ENCODE peak calls at places on chromosome 13, in seven cellular contexts. J, S, Q, U, D, M and R are unnamed samples.

GRCh38 chr13:57832187-57832586 is 200.6 kb downstream of the PCDH17 start:
- DNase-seq in D (no peak), M (no peak), J (no peak), U (no peak), Q (no peak), S (no peak), R (no peak)

GRCh38 chr13:112851107-112852046 is 117.6 kb upstream of the MCF2L start:
- DNase-seq in U (no peak), Q (no peak), D (no peak), J (no peak), S (no peak), M (no peak), R (no peak)

GRCh38 chr13:106376411-106377112 is 158.9 kb downstream of the EFNB2 start:
- DNase-seq in Q (no peak), D (peak), M (peak), S (peak), J (no peak), U (no peak), R (no peak)

GRCh38 chr13:46903748-46904147 is 6.9 kb upstream of the HTR2A start:
- DNase-seq in U (no peak), Q (no peak), S (peak), J (no peak), M (no peak), D (no peak), R (no peak)

GRCh38 chr13:79901336-79901735 is 420.4 kb downstream of the NDFIP2 start:
- DNase-seq in M (no peak), Q (no peak), D (no peak), U (no peak), J (peak), S (no peak), R (no peak)

GRCh38 chr13:42484396-42484795 is 89.6 kb upstream of the TNFSF11 start:
- DNase-seq in S (peak), Q (no peak), U (no peak), J (no peak), D (no peak), M (no peak), R (no peak)

GRCh38 chr13:29496241-29496712 is 99.2 kb downstream of the SLC7A1 start:
- DNase-seq in M (no peak), D (no peak), J (no peak), Q (no peak), U (peak), S (no peak), R (no peak)

GRCh38 chr13:99086149-99086868 is 108.4 kb upstream of the DOCK9 start:
- DNase-seq in J (peak), M (no peak), S (peak), Q (no peak), U (peak), D (no peak), R (peak)

GRCh38 chr13:73880365-73880764 is 253.8 kb downstream of the KLF12 start:
- DNase-seq in D (no peak), S (no peak), U (no peak), Q (no peak), J (no peak), M (no peak), R (no peak)

GRCh38 chr13:113209880-113210421 is 538 bp downstream of the CUL4A start:
- DNase-seq in U (peak), S (peak), D (no peak), Q (no peak), J (peak), M (no peak), R (peak)

GRCh38 chr13:105097501-105097900 is 1438.0 kb downstream of the EFNB2 start:
- DNase-seq in U (no peak), D (no peak), M (no peak), J (no peak), S (no peak), Q (no peak), R (no peak)

GRCh38 chr13:42043676-42044075 is 4.8 kb upstream of the DGKH start:
- DNase-seq in S (no peak), J (no peak), D (no peak), Q (no peak), U (no peak), M (no peak), R (no peak)

GRCh38 chr13:60655268-60655667 is 258.2 kb downstream of the TDRD3 start:
- DNase-seq in M (no peak), S (no peak), J (no peak), D (no peak), U (no peak), Q (no peak), R (no peak)

GRCh38 chr13:110877737-110878136 is 37.1 kb downstream of the ANKRD10 start:
- DNase-seq in D (no peak), M (no peak), Q (no peak), S (no peak), J (no peak), U (no peak), R (no peak)

GRCh38 chr13:24385902-24386301 is 76.5 kb downstream of the C1QTNF9 start:
- DNase-seq in J (no peak), Q (no peak), D (no peak), U (no peak), M (no peak), S (no peak), R (no peak)

GRCh38 chr13:79442221-79442620 is 36.2 kb upstream of the RBM26 start:
- DNase-seq in U (no peak), Q (no peak), S (no peak), M (no peak), D (no peak), J (no peak), R (no peak)

GRCh38 chr13:39956036-39956435 is 300.6 kb downstream of the COG6 start:
- DNase-seq in D (no peak), M (no peak), Q (no peak), J (no peak), U (peak), S (no peak), R (peak)

GRCh38 chr13:47426126-47426849 is 529.4 kb upstream of the HTR2A start:
- DNase-seq in J (no peak), M (peak), S (peak), Q (peak), D (no peak), U (no peak), R (no peak)

GRCh38 chr13:25468330-25469178 is 96.8 kb downstream of the ATP8A2 start:
- DNase-seq in J (no peak), M (no peak), D (no peak), Q (no peak), S (no peak), U (peak), R (peak)

GRCh38 chr13:113740661-113741060 is 18.4 kb upstream of the TMEM255B start:
- DNase-seq in U (no peak), J (peak), S (no peak), Q (no peak), D (no peak), M (no peak), R (no peak)

GRCh38 chr13:51212808-51213728 is 9.1 kb upstream of the FAM124A start:
- DNase-seq in Q (no peak), J (no peak), S (no peak), M (no peak), U (no peak), D (no peak), R (no peak)

GRCh38 chr13:76723551-76724232 is 162.5 kb downstream of the KCTD12 start:
- DNase-seq in Q (peak), D (peak), J (no peak), U (no peak), S (peak), M (peak), R (no peak)

GRCh38 chr13:39144941-39145533 is 106.8 kb downstream of the NHLRC3 start:
- DNase-seq in M (peak), J (no peak), Q (peak), S (peak), U (peak), D (peak), R (peak)

GRCh38 chr13:26377038-26377437 is 123.1 kb downstream of the CDK8 start:
- DNase-seq in J (no peak), U (no peak), Q (no peak), D (no peak), M (no peak), S (peak), R (no peak)

GRCh38 chr13:26011996-26012688 is 39.7 kb downstream of the SHISA2 start:
- DNase-seq in M (no peak), J (no peak), U (no peak), Q (no peak), S (no peak), D (no peak), R (no peak)

GRCh38 chr13:88958821-88959220 is 1287.7 kb downstream of the SLITRK5 start:
- DNase-seq in M (no peak), U (no peak), J (no peak), S (peak), Q (no peak), D (no peak), R (no peak)

GRCh38 chr13:71624641-71625040 is 242.4 kb downstream of the DACH1 start:
- DNase-seq in Q (no peak), M (no peak), S (no peak), J (no peak), U (no peak), D (no peak), R (no peak)

GRCh38 chr13:42740753-42741152 is 40.6 kb upstream of the FAM216B start:
- DNase-seq in J (peak), M (no peak), Q (no peak), D (no peak), S (no peak), U (no peak), R (no peak)

GRCh38 chr13:101152184-101152583 is 264.1 kb downstream of the NALCN start:
- DNase-seq in M (no peak), J (no peak), D (no peak), Q (no peak), S (no peak), U (no peak), R (no peak)

GRCh38 chr13:101144808-101145419 is 271.4 kb downstream of the NALCN start:
- DNase-seq in M (no peak), Q (peak), D (no peak), J (no peak), S (peak), U (peak), R (peak)

GRCh38 chr13:101146101-101146898 is 270.0 kb downstream of the NALCN start:
- DNase-seq in M (no peak), J (no peak), D (no peak), S (no peak), U (no peak), Q (no peak), R (no peak)

GRCh38 chr13:101150998-101151397 is 265.3 kb downstream of the NALCN start:
- DNase-seq in M (no peak), D (no peak), U (no peak), J (no peak), S (peak), Q (no peak), R (no peak)

DNA sequence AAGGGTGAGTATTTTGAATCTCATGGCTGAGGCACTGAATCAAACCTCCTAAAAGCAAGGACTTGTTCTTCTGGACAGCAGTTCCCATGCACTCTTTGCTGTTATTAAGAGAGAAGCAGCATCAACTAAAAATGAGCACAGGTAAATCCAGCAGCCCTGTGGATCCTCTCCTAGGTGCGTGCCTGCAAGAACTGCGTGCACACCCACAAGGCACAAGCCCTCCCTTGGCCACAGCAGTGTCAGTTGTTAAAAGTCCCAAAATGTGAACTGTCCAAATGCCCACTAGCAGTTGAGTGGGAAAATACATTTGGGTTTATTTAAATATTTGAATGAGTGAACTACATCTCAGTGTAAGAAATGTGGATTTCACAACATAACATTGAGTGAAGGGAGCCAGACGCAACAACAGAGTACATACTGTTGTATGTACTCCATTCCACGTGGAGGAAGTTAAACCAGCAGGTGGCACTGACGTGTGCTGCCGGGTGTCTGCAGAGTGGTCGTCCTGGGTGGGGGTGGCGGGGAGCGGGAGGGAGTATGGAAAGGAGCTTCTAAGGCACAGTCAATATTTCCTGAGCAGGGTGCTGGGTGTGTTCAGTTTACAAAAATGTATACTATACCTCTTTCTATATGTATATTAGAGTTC is 266.4 kb downstream of the NALCN start:
- DNase-seq in U (no peak), M (no peak), J (no peak), Q (peak), S (peak), D (no peak), R (no peak)
- TF ChIP-seq CTCF in U (no peak), M (peak), J (no peak), Q (peak), S (peak), D (peak), R (peak)

GRCh38 chr13:96821381-96821780 is 172.9 kb downstream of the OXGR1 start:
- DNase-seq in M (no peak), J (no peak), D (no peak), U (no peak), Q (no peak), S (peak), R (no peak)

GRCh38 chr13:96816874-96817273 is 177.4 kb downstream of the OXGR1 start:
- DNase-seq in M (no peak), U (no peak), Q (no peak), D (no peak), S (no peak), J (no peak), R (no peak)

GRCh38 chr13:96819375-96819774 is 174.9 kb downstream of the OXGR1 start:
- DNase-seq in S (no peak), M (no peak), Q (no peak), D (no peak), J (no peak), U (no peak), R (no peak)

GRCh38 chr13:96816261-96816660 is 178.0 kb downstream of the OXGR1 start:
- DNase-seq in J (no peak), S (peak), Q (no peak), M (no peak), D (no peak), U (no peak), R (no peak)

DNA sequence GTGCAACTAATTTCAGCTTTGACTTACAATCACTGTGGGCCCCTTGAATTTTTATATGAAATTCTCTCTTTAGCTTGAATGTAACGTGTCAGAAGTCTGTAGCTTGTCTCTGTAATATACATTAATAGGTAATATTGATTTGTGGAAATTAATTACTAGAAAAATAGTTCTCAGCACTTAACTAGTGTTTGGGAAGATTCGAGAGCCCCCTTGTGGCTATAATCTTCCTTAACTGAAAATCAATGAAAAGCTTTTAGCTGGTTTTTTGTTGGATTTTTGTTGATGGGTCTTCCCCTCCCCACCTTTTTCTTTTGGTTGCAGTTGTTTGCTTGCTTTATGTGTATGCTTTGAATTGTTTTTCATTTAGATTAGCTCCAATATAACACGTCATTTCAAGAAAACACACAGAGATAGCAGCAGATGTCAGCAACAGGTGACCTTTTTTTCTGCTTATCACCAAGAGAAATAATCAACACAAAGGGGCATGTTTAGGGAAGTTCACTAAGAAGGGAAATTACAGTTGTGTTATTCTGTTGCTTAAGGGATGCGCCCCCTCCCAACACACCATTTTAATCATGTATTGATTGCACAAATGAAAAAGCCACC is 176.8 kb downstream of the OXGR1 start:
- DNase-seq in S (peak), U (no peak), M (no peak), Q (no peak), J (no peak), D (no peak), R (no peak)
- TF ChIP-seq CTCF in S (peak), U (no peak), M (peak), Q (peak), J (peak), D (peak), R (peak)

GRCh38 chr13:87280139-87280538 is 391.0 kb upstream of the SLITRK5 start:
- DNase-seq in Q (no peak), M (no peak), U (no peak), J (no peak), D (no peak), S (no peak), R (no peak)
- TF ChIP-seq CTCF in Q (no peak), M (no peak), U (no peak), J (no peak), D (no peak), S (no peak), R (no peak)

GRCh38 chr13:102571075-102571474 is 25.7 kb upstream of the TPP2 start:
- DNase-seq in S (no peak), U (no peak), M (no peak), D (no peak), Q (no peak), J (no peak), R (no peak)
- TF ChIP-seq CTCF in S (no peak), U (no peak), M (no peak), D (no peak), Q (no peak), J (no peak), R (peak)

GRCh38 chr13:100546713-100547405 is 41.7 kb downstream of the GGACT start:
- DNase-seq in D (no peak), U (no peak), S (no peak), J (peak), M (no peak), Q (no peak), R (no peak)

GRCh38 chr13:100542546-100543156 is 45.9 kb downstream of the GGACT start:
- DNase-seq in D (peak), Q (peak), S (peak), M (no peak), U (peak), J (no peak), R (peak)

GRCh38 chr13:100545684-100546061 is 42.9 kb downstream of the GGACT start:
- DNase-seq in M (no peak), U (no peak), S (no peak), D (no peak), Q (no peak), J (no peak), R (no peak)

GRCh38 chr13:100543872-100544602 is 44.6 kb downstream of the GGACT start:
- DNase-seq in U (no peak), S (no peak), Q (no peak), D (no peak), M (no peak), J (no peak), R (no peak)

DNA sequence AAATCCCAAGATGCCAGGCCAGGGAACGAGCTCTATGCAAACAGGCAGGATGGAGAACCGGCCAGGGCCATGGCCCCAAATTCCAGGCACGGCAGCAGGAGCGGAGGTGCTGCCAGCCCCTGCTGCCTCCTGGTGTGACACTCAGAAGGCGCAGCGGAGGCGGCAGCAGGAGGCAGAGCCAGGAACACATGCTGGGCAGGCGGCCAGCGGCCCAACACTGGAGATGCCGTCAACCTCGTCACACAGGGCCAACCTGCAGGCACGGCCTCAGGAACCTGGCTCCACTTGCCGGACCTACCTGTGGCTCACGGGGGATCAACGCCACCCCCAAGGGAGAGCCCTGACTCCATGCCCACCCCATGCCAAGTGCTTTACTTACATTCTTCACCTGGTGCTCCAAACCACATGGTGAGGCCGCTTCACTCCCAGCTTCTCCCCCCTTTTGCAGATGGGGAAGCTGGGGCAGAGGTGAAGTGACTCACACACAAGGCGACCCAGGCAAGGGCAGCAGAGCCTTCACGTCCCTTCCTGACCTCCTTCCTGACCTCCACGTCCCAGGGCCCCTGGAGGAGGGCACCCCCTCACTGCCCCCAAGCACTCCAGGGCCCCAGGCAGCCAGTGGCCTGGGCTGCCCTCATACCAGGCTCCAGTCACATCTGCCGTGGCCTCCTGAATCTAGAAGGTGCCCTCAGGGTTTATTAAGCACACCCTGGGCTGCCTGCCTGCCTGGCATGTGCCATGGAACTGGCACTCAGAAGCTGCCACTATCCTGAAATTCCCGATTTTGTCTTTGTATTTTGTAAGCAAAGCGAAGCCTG is 43.5 kb downstream of the GGACT start:
- DNase-seq in Q (no peak), S (no peak), J (peak), U (no peak), M (no peak), D (no peak), R (no peak)
- TF ChIP-seq CTCF in Q (no peak), S (no peak), J (no peak), U (no peak), M (no peak), D (no peak), R (no peak)